ENCODE peak calls at places on chromosomes 16 and 17, in five cellular contexts. S, V, O, C and X are unnamed samples.

GRCh38 chr17:69637399-69638165 is 223.1 kb downstream of the MAP2K6 start:
- DNase-seq in C (no peak), O (no peak), V (no peak), S (no peak), X (no peak)

GRCh38 chr17:33183487-33184026 is 109.5 kb downstream of the ASIC2 start:
- DNase-seq in O (no peak), V (no peak), C (no peak), S (no peak), X (no peak)

GRCh38 chr16:66188786-66189725 is 177.4 kb upstream of the CDH5 start:
- DNase-seq in V (no peak), S (no peak), C (no peak), O (peak), X (peak)

GRCh38 chr16:9813665-9814064 is 368.6 kb downstream of the GRIN2A start:
- DNase-seq in C (no peak), O (no peak), S (no peak), V (no peak), X (no peak)

GRCh38 chr16:55179858-55180585 is 144.0 kb upstream of the IRX6 start:
- DNase-seq in S (no peak), C (no peak), O (no peak), V (no peak), X (no peak)

GRCh38 chr16:6955303-6955702 is 377.3 kb upstream of the RBFOX1 start:
- DNase-seq in O (no peak), S (no peak), V (no peak), C (no peak), X (no peak)

GRCh38 chr16:53781023-53781605 is 77.2 kb downstream of the FTO start:
- DNase-seq in V (no peak), S (no peak), C (no peak), O (no peak), X (no peak)

GRCh38 chr17:77615672-77616242 is 342.7 kb upstream of the TNRC6C start:
- DNase-seq in C (no peak), S (no peak), V (no peak), O (no peak), X (no peak)

GRCh38 chr16:3480901-3481695 is 14.2 kb downstream of the C16orf90 start:
- DNase-seq in V (no peak), O (no peak), C (no peak), S (no peak), X (no peak)
- H3K27ac ChIP-seq in V (no peak), O (no peak), C (no peak), S (no peak), X (peak)

GRCh38 chr17:15944720-15945492 is at the start of gene ADORA2B:
- DNase-seq in S (peak), V (no peak), O (peak), C (peak), X (peak)

GRCh38 chr17:15947331-15947730 is 2.4 kb downstream of the ADORA2B start:
- DNase-seq in S (no peak), C (no peak), O (no peak), V (no peak), X (no peak)

GRCh38 chr17:15945493-15946209 is 721 bp downstream of the ADORA2B start:
- DNase-seq in V (no peak), S (no peak), C (no peak), O (no peak), X (no peak)

GRCh38 chr17:15946611-15947120 is 1.7 kb downstream of the ADORA2B start:
- DNase-seq in O (no peak), C (no peak), V (no peak), S (no peak), X (no peak)

GRCh38 chr17:15947976-15948752 is 3.2 kb downstream of the ADORA2B start:
- DNase-seq in S (no peak), V (no peak), O (no peak), C (no peak), X (no peak)
- H3K27ac ChIP-seq in S (no peak), V (no peak), O (no peak), C (no peak), X (no peak)

GRCh38 chr17:50271173-50271750 is 3.0 kb upstream of the TMEM92 start:
- DNase-seq in S (no peak), V (no peak), C (no peak), O (no peak), X (no peak)
- H3K27ac ChIP-seq in S (no peak), V (no peak), C (no peak), O (peak), X (no peak)

DNA sequence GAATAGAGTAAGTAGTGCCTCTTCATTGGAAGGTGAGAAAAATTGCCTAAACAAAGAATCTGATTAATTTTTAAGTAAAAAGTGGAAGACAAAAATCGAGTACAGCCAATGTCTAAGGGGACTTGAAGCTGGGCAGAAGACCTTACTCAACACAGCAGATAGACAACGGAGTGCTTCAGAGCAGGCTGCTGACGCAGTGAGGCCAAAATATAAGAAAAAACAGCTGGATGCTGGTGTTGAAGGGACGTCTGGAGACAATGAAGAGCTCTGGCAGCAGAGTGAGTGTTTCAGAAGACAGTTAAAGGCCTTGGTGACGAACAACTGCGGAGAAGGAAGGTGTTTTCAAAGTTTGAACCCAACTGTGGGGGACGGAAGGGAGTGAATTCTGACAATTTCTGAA is 169.8 kb downstream of the MRTFB start:
- DNase-seq in V (no peak), O (no peak), C (no peak), S (no peak), X (no peak)
- H3K27ac ChIP-seq in V (no peak), O (peak), C (no peak), S (no peak), X (peak)

GRCh38 chr16:73036074-73036826 is 11.7 kb downstream of the ZFHX3 start:
- DNase-seq in C (no peak), O (no peak), V (no peak), S (no peak), X (no peak)

GRCh38 chr16:73034374-73034773 is 13.6 kb downstream of the ZFHX3 start:
- DNase-seq in C (no peak), O (no peak), V (no peak), S (no peak), X (no peak)

GRCh38 chr16:73032548-73033270 is 15.2 kb downstream of the ZFHX3 start:
- DNase-seq in S (no peak), V (no peak), C (no peak), O (no peak), X (no peak)

GRCh38 chr16:73031155-73031866 is 16.6 kb downstream of the ZFHX3 start:
- DNase-seq in V (no peak), O (no peak), C (no peak), S (no peak), X (no peak)

DNA sequence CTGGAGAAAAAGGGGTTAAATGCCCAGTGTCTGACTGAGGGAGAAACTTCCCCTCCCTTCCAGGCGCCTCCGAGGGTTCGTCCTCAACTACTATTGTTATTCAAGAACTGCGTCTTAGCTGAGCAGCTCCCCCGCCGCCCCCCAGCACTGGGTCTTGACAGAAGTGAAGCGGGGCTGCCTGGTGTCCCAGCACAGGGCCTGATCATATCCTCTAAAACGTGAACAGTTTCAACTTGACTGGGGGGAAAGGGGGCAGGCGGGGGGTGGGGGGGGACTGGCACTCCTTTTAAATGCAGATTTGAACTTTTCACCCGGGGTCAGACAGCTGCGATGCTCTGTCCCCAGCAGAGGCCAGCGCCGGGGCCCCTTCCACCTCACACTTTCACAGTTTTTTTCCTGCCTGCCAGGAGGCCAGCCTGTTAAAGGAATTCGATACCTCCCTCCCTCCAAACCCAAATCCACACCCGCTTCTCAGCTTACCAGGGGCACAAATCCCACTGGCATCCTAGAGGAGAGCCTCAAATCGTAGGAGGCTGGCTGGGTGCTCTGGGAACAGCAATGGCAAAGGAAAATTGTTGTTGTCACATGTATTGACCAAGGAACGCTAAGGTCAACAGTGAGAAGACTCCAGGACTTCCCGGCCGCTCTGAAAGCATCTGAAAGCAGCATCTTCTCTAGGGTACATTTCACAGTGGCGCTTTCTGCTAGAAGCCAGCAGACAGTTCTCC is 14.5 kb downstream of the ZFHX3 start:
- DNase-seq in S (no peak), V (no peak), C (no peak), O (no peak), X (no peak)
- H3K27ac ChIP-seq in S (no peak), V (no peak), C (no peak), O (peak), X (peak)